ENCODE peak calls at places on chromosomes 6 and 20, in eight cellular contexts. One of them, this sample, is unnamed.

GRCh38 chr6:62298745-62299392 is 12.8 kb upstream of the KHDRBS2 start:
- DNase-seq in stimulated activated CD4-positive, alpha-beta T cell treated with anti-CD3 and anti-CD28 coated beads, TNF-alpha, amount 100 ng/mL, for 48 hours: no peak
- DNase-seq in activated CD8-positive, alpha-beta memory T cell treated with anti-CD3 and anti-CD28 coated beads, Interleukin-2, amount 50 U/mL, for 4 hours: no peak
- DNase-seq in fibroblast of lung: no peak
- DNase-seq in adipocyte: no peak
- DNase-seq in mammary epithelial cell: no peak
- DNase-seq in thoracic aorta: no peak
- DNase-seq in pulmonary artery endothelial cell: no peak
- DNase-seq in this sample: no peak

GRCh38 chr6:31400467-31401289 is 2.7 kb upstream of the MICA start:
- DNase-seq in mammary epithelial cell: peak
- DNase-seq in activated CD8-positive, alpha-beta memory T cell treated with anti-CD3 and anti-CD28 coated beads, Interleukin-2, amount 50 U/mL, for 4 hours: peak
- DNase-seq in adipocyte: peak
- DNase-seq in thoracic aorta: no peak
- DNase-seq in pulmonary artery endothelial cell: no peak
- DNase-seq in stimulated activated CD4-positive, alpha-beta T cell treated with anti-CD3 and anti-CD28 coated beads, TNF-alpha, amount 100 ng/mL, for 48 hours: peak
- DNase-seq in fibroblast of lung: peak
- DNase-seq in this sample: peak

GRCh38 chr6:98146656-98147055 is 687.7 kb upstream of the POU3F2 start:
- DNase-seq in stimulated activated CD4-positive, alpha-beta T cell treated with anti-CD3 and anti-CD28 coated beads, TNF-alpha, amount 100 ng/mL, for 48 hours: no peak
- DNase-seq in activated CD8-positive, alpha-beta memory T cell treated with anti-CD3 and anti-CD28 coated beads, Interleukin-2, amount 50 U/mL, for 4 hours: no peak
- DNase-seq in mammary epithelial cell: no peak
- DNase-seq in thoracic aorta: no peak
- DNase-seq in adipocyte: no peak
- DNase-seq in fibroblast of lung: no peak
- DNase-seq in pulmonary artery endothelial cell: no peak
- DNase-seq in this sample: no peak

GRCh38 chr6:99592900-99593299 is 13.7 kb upstream of the PRDM13 start:
- DNase-seq in fibroblast of lung: no peak
- DNase-seq in adipocyte: peak
- DNase-seq in activated CD8-positive, alpha-beta memory T cell treated with anti-CD3 and anti-CD28 coated beads, Interleukin-2, amount 50 U/mL, for 4 hours: no peak
- DNase-seq in mammary epithelial cell: peak
- DNase-seq in pulmonary artery endothelial cell: no peak
- DNase-seq in thoracic aorta: no peak
- DNase-seq in stimulated activated CD4-positive, alpha-beta T cell treated with anti-CD3 and anti-CD28 coated beads, TNF-alpha, amount 100 ng/mL, for 48 hours: no peak
- DNase-seq in this sample: no peak

GRCh38 chr6:9172096-9172495 is 736.8 kb upstream of the SLC35B3 start:
- DNase-seq in fibroblast of lung: no peak
- DNase-seq in adipocyte: no peak
- DNase-seq in mammary epithelial cell: no peak
- DNase-seq in activated CD8-positive, alpha-beta memory T cell treated with anti-CD3 and anti-CD28 coated beads, Interleukin-2, amount 50 U/mL, for 4 hours: no peak
- DNase-seq in pulmonary artery endothelial cell: no peak
- DNase-seq in thoracic aorta: no peak
- DNase-seq in stimulated activated CD4-positive, alpha-beta T cell treated with anti-CD3 and anti-CD28 coated beads, TNF-alpha, amount 100 ng/mL, for 48 hours: no peak
- DNase-seq in this sample: no peak

GRCh38 chr6:149895702-149896310 is 2.1 kb downstream of the RAET1E start:
- DNase-seq in pulmonary artery endothelial cell: no peak
- DNase-seq in activated CD8-positive, alpha-beta memory T cell treated with anti-CD3 and anti-CD28 coated beads, Interleukin-2, amount 50 U/mL, for 4 hours: peak
- DNase-seq in adipocyte: peak
- DNase-seq in fibroblast of lung: peak
- DNase-seq in stimulated activated CD4-positive, alpha-beta T cell treated with anti-CD3 and anti-CD28 coated beads, TNF-alpha, amount 100 ng/mL, for 48 hours: peak
- DNase-seq in thoracic aorta: peak
- DNase-seq in mammary epithelial cell: peak
- DNase-seq in this sample: no peak

GRCh38 chr6:7107578-7108195 is at the start of gene RREB1:
- DNase-seq in pulmonary artery endothelial cell: no peak
- DNase-seq in adipocyte: peak
- DNase-seq in mammary epithelial cell: peak
- DNase-seq in activated CD8-positive, alpha-beta memory T cell treated with anti-CD3 and anti-CD28 coated beads, Interleukin-2, amount 50 U/mL, for 4 hours: peak
- DNase-seq in thoracic aorta: no peak
- DNase-seq in fibroblast of lung: peak
- DNase-seq in stimulated activated CD4-positive, alpha-beta T cell treated with anti-CD3 and anti-CD28 coated beads, TNF-alpha, amount 100 ng/mL, for 48 hours: peak
- DNase-seq in this sample: no peak

GRCh38 chr6:117505337-117505736 is 22.9 kb downstream of the DCBLD1 start:
- DNase-seq in activated CD8-positive, alpha-beta memory T cell treated with anti-CD3 and anti-CD28 coated beads, Interleukin-2, amount 50 U/mL, for 4 hours: no peak
- DNase-seq in fibroblast of lung: peak
- DNase-seq in adipocyte: no peak
- DNase-seq in stimulated activated CD4-positive, alpha-beta T cell treated with anti-CD3 and anti-CD28 coated beads, TNF-alpha, amount 100 ng/mL, for 48 hours: no peak
- DNase-seq in pulmonary artery endothelial cell: no peak
- DNase-seq in thoracic aorta: no peak
- DNase-seq in mammary epithelial cell: peak
- DNase-seq in this sample: no peak

GRCh38 chr20:41048475-41049242 is 20.0 kb downstream of the TOP1 start:
- DNase-seq in fibroblast of lung: no peak
- DNase-seq in mammary epithelial cell: no peak
- DNase-seq in activated CD8-positive, alpha-beta memory T cell treated with anti-CD3 and anti-CD28 coated beads, Interleukin-2, amount 50 U/mL, for 4 hours: no peak
- DNase-seq in stimulated activated CD4-positive, alpha-beta T cell treated with anti-CD3 and anti-CD28 coated beads, TNF-alpha, amount 100 ng/mL, for 48 hours: no peak
- DNase-seq in pulmonary artery endothelial cell: no peak
- DNase-seq in adipocyte: no peak
- DNase-seq in thoracic aorta: no peak
- DNase-seq in this sample: no peak

GRCh38 chr20:41123636-41124035 is 13.7 kb upstream of the PLCG1 start:
- DNase-seq in adipocyte: no peak
- DNase-seq in thoracic aorta: no peak
- DNase-seq in fibroblast of lung: no peak
- DNase-seq in mammary epithelial cell: no peak
- DNase-seq in pulmonary artery endothelial cell: no peak
- DNase-seq in activated CD8-positive, alpha-beta memory T cell treated with anti-CD3 and anti-CD28 coated beads, Interleukin-2, amount 50 U/mL, for 4 hours: no peak
- DNase-seq in stimulated activated CD4-positive, alpha-beta T cell treated with anti-CD3 and anti-CD28 coated beads, TNF-alpha, amount 100 ng/mL, for 48 hours: no peak
- DNase-seq in this sample: no peak

GRCh38 chr6:138160329-138161117 is 1.2 kb upstream of the ARFGEF3 start:
- DNase-seq in thoracic aorta: no peak
- DNase-seq in stimulated activated CD4-positive, alpha-beta T cell treated with anti-CD3 and anti-CD28 coated beads, TNF-alpha, amount 100 ng/mL, for 48 hours: no peak
- DNase-seq in pulmonary artery endothelial cell: no peak
- DNase-seq in adipocyte: no peak
- DNase-seq in fibroblast of lung: no peak
- DNase-seq in activated CD8-positive, alpha-beta memory T cell treated with anti-CD3 and anti-CD28 coated beads, Interleukin-2, amount 50 U/mL, for 4 hours: no peak
- DNase-seq in mammary epithelial cell: no peak
- DNase-seq in this sample: no peak

GRCh38 chr6:112202639-112203341 is 51.6 kb downstream of the LAMA4 start:
- DNase-seq in mammary epithelial cell: no peak
- DNase-seq in adipocyte: peak
- DNase-seq in thoracic aorta: no peak
- DNase-seq in fibroblast of lung: peak
- DNase-seq in pulmonary artery endothelial cell: no peak
- DNase-seq in stimulated activated CD4-positive, alpha-beta T cell treated with anti-CD3 and anti-CD28 coated beads, TNF-alpha, amount 100 ng/mL, for 48 hours: no peak
- DNase-seq in activated CD8-positive, alpha-beta memory T cell treated with anti-CD3 and anti-CD28 coated beads, Interleukin-2, amount 50 U/mL, for 4 hours: no peak
- DNase-seq in this sample: no peak